ENCODE peak calls at places on chromosomes 6 and 20, in eight cellular contexts. G is K562, B is stomach, O is H1, P is tibial nerve, F is sigmoid colon, L is suprapubic skin, C is HepG2. J is an unnamed sample.

GRCh38 chr6:101776919-101777350 is 383.4 kb downstream of the GRIK2 start:
- DNase-seq in O (no peak), G (no peak), B (no peak), F (no peak), L (no peak), P (no peak), C (no peak), J (no peak)

GRCh38 chr6:44221291-44221960 is 2.0 kb upstream of the SLC29A1 start:
- DNase-seq in L (peak; percentile 97), P (peak; percentile 77), F (peak; percentile 98), G (peak; percentile 92), B (peak; percentile 97), O (no peak), C (peak; percentile 85), J (peak; percentile 96)

GRCh38 chr6:14126250-14126649 is 8.7 kb downstream of the CD83 start:
- DNase-seq in B (no peak), O (no peak), G (no peak), F (no peak), L (no peak), P (no peak), C (no peak), J (no peak)

GRCh38 chr20:36183155-36183944 is 28.8 kb downstream of the EPB41L1 start:
- DNase-seq in F (no peak), G (peak; percentile 94), C (peak; percentile 97), P (no peak), L (no peak), B (no peak), O (no peak), J (no peak)

GRCh38 chr20:62952373-62953166 is at the start of gene SLC17A9:
- DNase-seq in O (no peak), G (no peak), L (peak; percentile 82), P (peak; percentile 43), F (peak; percentile 87), C (peak; percentile 94), B (peak; percentile 84), J (peak; percentile 94)

GRCh38 chr20:24785141-24785924 is 163.7 kb upstream of the CST7 start:
- DNase-seq in B (no peak), G (no peak), F (no peak), O (no peak), L (no peak), C (no peak), P (no peak), J (no peak)

GRCh38 chr20:12180107-12180661 is 262.5 kb downstream of the BTBD3 start:
- DNase-seq in B (no peak), F (no peak), O (no peak), P (no peak), G (no peak), L (no peak), C (no peak), J (no peak)

GRCh38 chr6:46393161-46393939 is 97.9 kb downstream of the RCAN2 start:
- DNase-seq in F (no peak), G (no peak), L (no peak), O (no peak), P (no peak), B (peak; percentile 31), C (no peak), J (no peak)

GRCh38 chr6:11975353-11975977 is 36.6 kb upstream of the HIVEP1 start:
- DNase-seq in G (peak; percentile 73), L (no peak), C (no peak), P (no peak), F (no peak), O (no peak), B (peak; percentile 28), J (peak; percentile 55)

GRCh38 chr6:87203448-87204023 is 48.2 kb downstream of the ZNF292 start:
- DNase-seq in B (no peak), F (no peak), O (no peak), L (no peak), C (no peak), G (no peak), P (no peak), J (no peak)

GRCh38 chr6:151731313-151731712 is 76.2 kb upstream of the ESR1 start:
- DNase-seq in B (no peak), O (no peak), C (no peak), F (no peak), G (no peak), L (no peak), P (no peak), J (no peak)

DNA sequence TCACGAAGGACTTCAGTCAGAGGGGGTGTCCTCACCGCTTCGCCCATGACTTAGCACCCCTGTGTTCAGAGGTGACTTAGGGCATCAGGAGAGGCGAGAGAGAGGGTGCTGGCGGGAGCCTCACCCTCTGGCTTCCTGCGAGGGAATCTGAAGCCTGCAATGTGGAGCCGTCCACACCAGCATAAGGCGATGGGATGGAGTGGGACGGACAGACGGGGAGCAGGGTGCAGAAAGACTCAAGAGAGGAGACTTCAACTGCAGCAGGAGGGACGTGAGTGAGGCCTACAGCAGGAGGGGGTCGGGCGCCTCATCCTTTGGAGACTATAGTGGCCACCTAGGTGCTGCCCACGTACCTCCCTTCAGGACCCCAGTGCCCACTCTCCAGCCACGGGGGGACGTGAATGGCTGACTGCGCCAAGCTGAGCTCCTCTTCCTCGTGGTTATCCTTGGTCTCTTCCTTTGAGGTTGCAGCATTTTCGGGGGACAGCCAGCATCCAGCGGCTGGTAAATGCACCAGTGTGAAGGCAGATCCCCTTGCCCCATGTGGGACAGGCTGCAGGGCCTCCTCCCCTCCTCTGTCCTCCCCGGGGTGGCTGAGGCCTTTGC is 26.9 kb upstream of the MLN start:
- DNase-seq in F (no peak), L (no peak), P (no peak), B (no peak), C (no peak), O (no peak), G (no peak), J (no peak)
- H3K27me3 ChIP-seq in F (no peaks in the 10 kb centered on the region), L (peaks cover 17% of the 10 kb centered on the region), P (no peaks in the 10 kb centered on the region), B (peaks cover 15% of the 10 kb centered on the region), C (peaks cover 32% of the 10 kb centered on the region), O (no peaks in the 10 kb centered on the region), G (peaks cover 22% of the 10 kb centered on the region), J (no peaks in the 10 kb centered on the region)

GRCh38 chr6:6790891-6791290 is 202.4 kb downstream of the LY86 start:
- DNase-seq in G (no peak), C (peak; percentile 33), F (no peak), P (no peak), B (no peak), L (no peak), O (no peak), J (peak; percentile 32)
- TF ChIP-seq EP300 in G (no peak), C (no peak), F (no peak), P (no peak), B (no peak), L (no peak), O (no peak), J (no peak)

DNA sequence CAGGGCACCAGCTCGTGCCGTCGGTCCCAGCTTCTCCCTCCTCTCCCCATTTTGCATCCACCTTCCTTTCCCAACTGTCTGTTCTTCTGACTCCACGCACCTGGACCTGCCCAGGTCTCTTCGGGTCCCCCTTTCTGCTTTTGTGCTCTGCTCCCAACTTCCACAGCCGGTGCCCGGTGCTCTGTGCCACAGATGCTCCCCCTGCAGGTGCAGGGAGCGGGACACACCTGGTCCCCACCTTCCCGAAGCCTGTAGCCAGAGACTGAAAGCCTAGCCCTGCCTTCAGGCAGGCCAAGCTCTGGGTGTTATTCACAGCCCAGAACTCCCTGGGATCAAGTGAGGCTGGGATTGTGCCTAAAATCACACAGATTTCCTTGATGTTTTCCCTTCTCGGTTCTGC is 24.6 kb upstream of the BMP7 start:
- DNase-seq in O (peak; percentile 19), B (no peak), F (no peak), G (no peak), C (no peak), L (no peak), P (no peak), J (no peak)
- H3K27me3 ChIP-seq in O (no peaks in the 10 kb centered on the region), B (peaks cover 95% of the 10 kb centered on the region), F (peaks cover 17% of the 10 kb centered on the region), G (peaks cover 34% of the 10 kb centered on the region), C (peaks cover 82% of the 10 kb centered on the region), L (peaks cover 32% of the 10 kb centered on the region), P (no peaks in the 10 kb centered on the region), J (peaks cover 9% of the 10 kb centered on the region)

GRCh38 chr6:89458720-89459119 is 25.8 kb downstream of the ANKRD6 start:
- DNase-seq in L (no peak), G (no peak), P (no peak), C (no peak), B (no peak), F (no peak), O (no peak), J (no peak)
- TF ChIP-seq EP300 in L (no peak), G (no peak), P (no peak), C (no peak), B (no peak), F (no peak), O (no peak), J (no peak)